ENCODE peak calls at places on chromosomes 6 and 20, in nine cellular contexts. A, I, S, F, M, U, H, R and X are unnamed samples.

GRCh38 chr6:35498407-35499045 is 1.6 kb upstream of the TEAD3 start:
- DNase-seq in A (no peak), I (no peak), F (no peak), H (no peak), U (no peak), R (no peak), M (peak), S (no peak), X (no peak)

GRCh38 chr20:29741594-29741893 is 1515.9 kb upstream of the DEFB115 start:
- DNase-seq in H (no peak), S (no peak), A (peak), I (no peak), U (peak), M (no peak), R (no peak), F (no peak), X (no peak)

GRCh38 chr6:139354177-139354576 is 20.3 kb downstream of the CITED2 start:
- DNase-seq in M (no peak), S (no peak), R (no peak), U (no peak), I (no peak), A (no peak), F (no peak), H (no peak), X (no peak)

GRCh38 chr20:23133560-23133998 is 47.5 kb upstream of the CD93 start:
- DNase-seq in H (no peak), S (no peak), R (no peak), I (no peak), M (peak), U (no peak), A (no peak), F (peak), X (no peak)

GRCh38 chr20:62952373-62953166 is at the start of gene SLC17A9:
- DNase-seq in H (peak), F (peak), I (peak), S (peak), U (peak), R (peak), M (peak), A (peak), X (peak)

GRCh38 chr6:105835373-105835772 is 250.8 kb upstream of the PRDM1 start:
- DNase-seq in I (no peak), M (peak), S (no peak), A (no peak), H (peak), F (no peak), U (no peak), R (no peak), X (no peak)

GRCh38 chr6:13011612-13012146 is 295.1 kb downstream of the PHACTR1 start:
- DNase-seq in H (no peak), R (no peak), U (no peak), S (no peak), F (no peak), A (no peak), M (no peak), I (no peak), X (no peak)

GRCh38 chr6:163841326-163841725 is 426.8 kb downstream of the QKI start:
- DNase-seq in H (no peak), U (no peak), S (no peak), A (no peak), I (no peak), F (no peak), R (no peak), M (no peak), X (no peak)

GRCh38 chr20:31837896-31838397 is 7.5 kb downstream of the FOXS1 start:
- DNase-seq in I (no peak), S (no peak), H (no peak), U (no peak), M (no peak), A (no peak), R (no peak), F (peak), X (no peak)

GRCh38 chr6:74044417-74045096 is 348.6 kb downstream of the CD109 start:
- DNase-seq in R (no peak), H (no peak), F (no peak), I (no peak), S (no peak), A (no peak), M (peak), U (no peak), X (no peak)

GRCh38 chr20:47216819-47217410 is 139.6 kb downstream of the ZMYND8 start:
- DNase-seq in M (no peak), F (no peak), R (no peak), I (no peak), U (no peak), A (no peak), H (no peak), S (no peak), X (no peak)

GRCh38 chr6:47651505-47651944 is 46.9 kb upstream of the ADGRF4 start:
- DNase-seq in R (no peak), I (no peak), U (no peak), H (no peak), F (no peak), S (no peak), A (no peak), M (no peak), X (no peak)

GRCh38 chr6:11358904-11359840 is 126.7 kb upstream of the NEDD9 start:
- DNase-seq in I (no peak), M (no peak), A (no peak), F (no peak), U (no peak), R (no peak), S (no peak), H (no peak), X (no peak)

GRCh38 chr6:159586684-159587083 is 106.4 kb downstream of the SOD2 start:
- DNase-seq in H (no peak), R (no peak), A (no peak), U (no peak), I (no peak), F (no peak), M (no peak), S (no peak), X (no peak)

GRCh38 chr6:9225441-9225871 is 790.1 kb upstream of the SLC35B3 start:
- DNase-seq in S (no peak), R (no peak), F (no peak), U (no peak), A (no peak), I (no peak), M (no peak), H (no peak), X (no peak)

GRCh38 chr6:108353853-108354252 is 59.0 kb downstream of the AFG1L start:
- DNase-seq in I (no peak), S (no peak), M (no peak), H (no peak), A (no peak), F (no peak), R (no peak), U (no peak), X (no peak)

GRCh38 chr20:24937579-24937978 is 11.5 kb upstream of the CST7 start:
- DNase-seq in S (no peak), M (no peak), R (no peak), A (no peak), U (no peak), F (peak), H (no peak), I (no peak), X (no peak)

GRCh38 chr20:34102342-34102741 is 9.7 kb downstream of the EIF2S2 start:
- DNase-seq in I (no peak), F (no peak), U (no peak), R (no peak), M (no peak), S (no peak), A (no peak), H (no peak), X (no peak)
- TF ChIP-seq POLR2A in I (no peak), F (no peak), U (no peak), R (no peak), M (no peak), S (no peak), A (no peak), H (no peak), X (no peak)

GRCh38 chr6:132512638-132513632 is at the start of gene STX7:
- DNase-seq in S (peak), U (peak), H (peak), F (peak), R (peak), M (peak), I (peak), A (peak), X (peak)
- TF ChIP-seq POLR2A in S (peak), U (no peak), H (peak), F (peak), R (peak), M (peak), I (peak), A (no peak), X (peak)

GRCh38 chr20:43686820-43687219 is 19.9 kb downstream of the MYBL2 start:
- DNase-seq in R (no peak), H (no peak), S (no peak), M (no peak), U (no peak), A (no peak), F (no peak), I (no peak), X (no peak)

GRCh38 chr20:43682446-43682845 is 15.5 kb downstream of the MYBL2 start:
- DNase-seq in H (no peak), R (no peak), I (no peak), S (peak), F (no peak), U (no peak), A (no peak), M (no peak), X (peak)

GRCh38 chr20:43680976-43681375 is 14.1 kb downstream of the MYBL2 start:
- DNase-seq in S (no peak), M (no peak), U (no peak), A (no peak), H (no peak), R (no peak), F (no peak), I (no peak), X (no peak)

GRCh38 chr20:43681468-43681942 is 14.6 kb downstream of the MYBL2 start:
- DNase-seq in F (no peak), I (no peak), H (no peak), S (no peak), U (no peak), M (no peak), R (no peak), A (no peak), X (peak)

GRCh38 chr20:43681991-43682410 is 15.1 kb downstream of the MYBL2 start:
- DNase-seq in H (no peak), U (no peak), M (no peak), R (no peak), I (peak), A (no peak), F (no peak), S (peak), X (peak)
- TF ChIP-seq POLR2A in H (no peak), U (no peak), M (no peak), R (no peak), I (no peak), A (no peak), F (no peak), S (no peak), X (no peak)

GRCh38 chr6:18235524-18235923 is 28.8 kb downstream of the DEK start:
- DNase-seq in S (no peak), M (no peak), U (no peak), H (no peak), F (no peak), R (no peak), I (no peak), A (no peak), X (no peak)
- TF ChIP-seq POLR2A in S (no peak), M (no peak), U (no peak), H (no peak), F (no peak), R (no peak), I (no peak), A (no peak), X (no peak)

GRCh38 chr6:149336529-149336928 is 19.0 kb downstream of the TAB2 start:
- DNase-seq in I (no peak), A (no peak), F (no peak), R (no peak), U (no peak), S (no peak), M (no peak), H (no peak), X (no peak)
- TF ChIP-seq POLR2A in I (no peak), A (no peak), F (no peak), R (no peak), U (no peak), S (no peak), M (no peak), H (no peak), X (no peak)